ENCODE peak calls at places on chromosomes 11 and 22, in four cellular contexts. M is astrocyte of the cerebellum; U is activated CD8-positive, alpha-beta memory T cell treated with anti-CD3 and anti-CD28 coated beads, Interleukin-2, amount 50 U/mL, for 48 hours; K is posterior vena cava. Y is an unnamed sample.

GRCh38 chr11:270451-271208 is 7.6 kb upstream of the NLRP6 start:
- DNase-seq in M (no peak), U (no peak), K (no peak), Y (no peak)

GRCh38 chr11:28476053-28476452 is 367.9 kb downstream of the METTL15 start:
- DNase-seq in M (peak; percentile 19), U (no peak), K (no peak), Y (no peak)

GRCh38 chr11:77320351-77320750 is 18.9 kb upstream of the GDPD4 start:
- DNase-seq in M (no peak), U (no peak), K (no peak), Y (no peak)

GRCh38 chr11:104623518-104623917 is 274.7 kb downstream of the CASP12 start:
- DNase-seq in M (no peak), U (no peak), K (no peak), Y (no peak)

GRCh38 chr11:43072096-43072495 is 239.7 kb upstream of the API5 start:
- DNase-seq in M (no peak), U (no peak), K (no peak), Y (no peak)

GRCh38 chr22:23781065-23781464 is 5.7 kb upstream of the SMARCB1 start:
- DNase-seq in M (no peak), U (no peak), K (peak; percentile 76), Y (no peak)

GRCh38 chr11:113884361-113884836 is 9.0 kb upstream of the USP28 start:
- DNase-seq in M (no peak), U (peak; percentile 25), K (no peak), Y (no peak)

GRCh38 chr22:38872831-38873248 is 824 bp upstream of the CBX6 start:
- DNase-seq in M (no peak), U (no peak), K (peak; percentile 88), Y (peak; percentile 76)

GRCh38 chr22:45911601-45912271 is 65.2 kb downstream of the WNT7B start:
- DNase-seq in M (no peak), U (no peak), K (no peak), Y (peak; percentile 65)

GRCh38 chr11:108693852-108694251 is 29.0 kb downstream of the DDX10 start:
- DNase-seq in M (no peak), U (no peak), K (no peak), Y (no peak)

GRCh38 chr11:95991101-95991500 is 67.2 kb upstream of the MTMR2 start:
- DNase-seq in M (no peak), U (no peak), K (no peak), Y (no peak)

GRCh38 chr22:39999144-39999757 is 4.5 kb downstream of the FAM83F start:
- DNase-seq in M (no peak), U (no peak), K (no peak), Y (no peak)

GRCh38 chr11:67572747-67573419 is 10.7 kb upstream of the GSTP1 start:
- DNase-seq in M (no peak), U (peak; percentile 59), K (no peak), Y (no peak)

GRCh38 chr11:4025957-4026324 is 68.7 kb upstream of the RRM1 start:
- DNase-seq in M (peak; percentile 28), U (no peak), K (no peak), Y (no peak)

GRCh38 chr11:48122246-48122645 is 94.4 kb upstream of the OR4B1 start:
- DNase-seq in M (no peak), U (no peak), K (no peak), Y (no peak)

GRCh38 chr11:47376183-47376542 is 2.2 kb downstream of the SPI1 start:
- DNase-seq in M (no peak), U (no peak), K (peak; percentile 62), Y (no peak)

Y was measured in left ventricle myocardium inferior.